ENCODE peak calls at places on chromosomes 6 and 20, in eight cellular contexts. D is GM20000; T is amniotic epithelial cell; C is GM12865; L is effector memory CD4-positive, alpha-beta T cell; F is non-pigmented ciliary epithelial cell; Z is CD14-positive monocyte; E is stimulated activated naive CD8-positive, alpha-beta T cell treated with anti-CD3 and anti-CD28 coated beads, Interleukin-15, Interleukin-2, amounts not matched to agents 100 U/mL and 50 U/mL, for 24 hours. X is an unnamed sample.
A peak's percentile ranks its signal among the peaks of the same experiment; 100 is the strongest.

GRCh38 chr20:38034108-38034649 is 633 bp downstream of the RPRD1B start:
- DNase-seq in D (no peak), T (no peak), C (no peak), L (no peak), F (no peak), Z (no peak), E (no peak), X (no peak)

GRCh38 chr6:51396583-51396982 is 577.9 kb downstream of the TFAP2B start:
- DNase-seq in D (no peak), T (no peak), C (no peak), L (no peak), F (no peak), Z (no peak), E (no peak), X (no peak)

GRCh38 chr6:72374864-72375263 is 247.0 kb upstream of the KCNQ5 start:
- DNase-seq in D (no peak), T (no peak), C (no peak), L (no peak), F (no peak), Z (no peak), E (no peak), X (no peak)

GRCh38 chr6:135261872-135262725 is 81.0 kb downstream of the MYB start:
- DNase-seq in D (no peak), T (no peak), C (no peak), L (no peak), F (no peak), Z (no peak), E (no peak), X (no peak)

GRCh38 chr20:19277381-19277780 is 64.9 kb downstream of the SLC24A3 start:
- DNase-seq in D (no peak), T (peak; percentile 6), C (no peak), L (no peak), F (no peak), Z (no peak), E (no peak), X (no peak)

GRCh38 chr6:148559848-148560433 is 186.9 kb upstream of the UST start:
- DNase-seq in D (peak; percentile 87), T (peak; percentile 36), C (peak; percentile 68), L (peak; percentile 42), F (no peak), Z (no peak), E (peak; percentile 79), X (no peak)

GRCh38 chr6:108578595-108579038 is 17.9 kb downstream of the FOXO3 start:
- DNase-seq in D (no peak), T (peak; percentile 94), C (no peak), L (no peak), F (no peak), Z (no peak), E (no peak), X (no peak)

GRCh38 chr20:14336667-14337066 is 745 bp downstream of the FLRT3 start:
- DNase-seq in D (no peak), T (peak; percentile 49), C (peak; percentile 17), L (no peak), F (no peak), Z (no peak), E (no peak), X (peak; percentile 2)

GRCh38 chr20:45415822-45416637 is at the start of gene PIGT:
- DNase-seq in D (peak; percentile 91), T (peak; percentile 68), C (peak; percentile 91), L (peak; percentile 90), F (no peak), Z (peak; percentile 82), E (peak; percentile 88), X (peak; percentile 67)

GRCh38 chr20:54773643-54774000 is 298.2 kb downstream of the DOK5 start:
- DNase-seq in D (no peak), T (no peak), C (no peak), L (no peak), F (no peak), Z (no peak), E (no peak), X (no peak)

GRCh38 chr6:41547799-41548097 is 1.6 kb downstream of the FOXP4 start:
- DNase-seq in D (no peak), T (no peak), C (no peak), L (no peak), F (no peak), Z (no peak), E (no peak), X (no peak)

GRCh38 chr20:24149881-24150307 is 161.3 kb upstream of the GGTLC1 start:
- DNase-seq in D (no peak), T (no peak), C (peak; percentile 15), L (no peak), F (no peak), Z (no peak), E (no peak), X (no peak)

GRCh38 chr6:75285156-75285639 is 606 bp upstream of the TMEM30A start:
- DNase-seq in D (peak; percentile 32), T (no peak), C (peak; percentile 40), L (no peak), F (no peak), Z (no peak), E (no peak), X (no peak)

GRCh38 chr20:20455945-20456344 is 88.0 kb downstream of the INSM1 start:
- DNase-seq in D (peak; percentile 23), T (no peak), C (no peak), L (no peak), F (no peak), Z (no peak), E (no peak), X (no peak)

GRCh38 chr6:154319231-154319858 is 37.3 kb downstream of the IPCEF1 start:
- DNase-seq in D (no peak), T (peak; percentile 82), C (no peak), L (no peak), F (no peak), Z (no peak), E (no peak), X (peak; percentile 59)

GRCh38 chr6:137799950-137800568 is 67.0 kb upstream of the TNFAIP3 start:
- DNase-seq in D (peak; percentile 55), T (peak; percentile 78), C (peak; percentile 88), L (peak; percentile 36), F (no peak), Z (peak; percentile 56), E (peak; percentile 69), X (no peak)